ENCODE peak calls at places on chromosomes 5 and 9, in five cellular contexts. J is fibroblast of the aortic adventitia, P is uterus, H is Peyer's patch, Q is ovary. B is an unnamed sample.

GRCh38 chr9:99466104-99466503 is 244.0 kb downstream of the SEC61B start:
- DNase-seq in J (no peak), P (no peak), H (no peak), Q (no peak), B (no peak)

GRCh38 chr9:112328545-112328944 is 4.9 kb downstream of the PTBP3 start:
- DNase-seq in J (no peak), P (no peak), H (no peak), Q (no peak), B (no peak)

GRCh38 chr5:174324680-174325079 is 279.2 kb downstream of the NSG2 start:
- DNase-seq in J (peak; percentile 57), P (no peak), H (no peak), Q (no peak), B (no peak)

GRCh38 chr9:35906923-35907699 is 1.1 kb downstream of the HRCT1 start:
- DNase-seq in J (peak; percentile 91), P (peak; percentile 86), H (no peak), Q (peak; percentile 76), B (no peak)

GRCh38 chr9:82436480-82436879 is 447.9 kb downstream of the SPATA31D1 start:
- DNase-seq in J (no peak), P (no peak), H (no peak), Q (no peak), B (no peak)

GRCh38 chr5:43400082-43400481 is 12.1 kb downstream of the CCL28 start:
- DNase-seq in J (peak; percentile 54), P (no peak), H (no peak), Q (no peak), B (no peak)

GRCh38 chr5:81256766-81257165 is 23.6 kb downstream of the CKMT2 start:
- DNase-seq in J (no peak), P (no peak), H (no peak), Q (no peak), B (no peak)

GRCh38 chr9:133731876-133732321 is 6.3 kb downstream of the SARDH start:
- DNase-seq in J (peak; percentile 21), P (no peak), H (no peak), Q (no peak), B (no peak)

GRCh38 chr9:117521293-117521692 is 106.4 kb upstream of the ASTN2 start:
- DNase-seq in J (no peak), P (no peak), H (no peak), Q (no peak), B (no peak)

GRCh38 chr9:83182071-83182470 is 119.1 kb upstream of the RASEF start:
- DNase-seq in J (no peak), P (no peak), H (no peak), Q (no peak), B (no peak)

GRCh38 chr5:52799358-52799982 is 11.8 kb downstream of the ITGA1 start:
- DNase-seq in J (peak; percentile 89), P (peak; percentile 59), H (no peak), Q (peak; percentile 60), B (no peak)

GRCh38 chr5:176846335-176847140 is 36.2 kb downstream of the UNC5A start:
- DNase-seq in J (no peak), P (no peak), H (no peak), Q (no peak), B (no peak)

GRCh38 chr5:133119233-133119711 is 67.5 kb downstream of the HSPA4 start:
- DNase-seq in J (no peak), P (no peak), H (no peak), Q (no peak), B (no peak)

GRCh38 chr5:1730487-1730847 is 69.2 kb downstream of the MRPL36 start:
- DNase-seq in J (no peak), P (no peak), H (no peak), Q (no peak), B (no peak)

GRCh38 chr9:5799314-5799713 is 33.6 kb downstream of the ERMP1 start:
- DNase-seq in J (peak; percentile 67), P (no peak), H (no peak), Q (peak; percentile 24), B (no peak)

GRCh38 chr5:134077926-134078580 is 36.4 kb upstream of the TCF7 start:
- DNase-seq in J (no peak), P (no peak), H (peak; percentile 30), Q (no peak), B (no peak)

GRCh38 chr5:90264930-90265857 is 144.4 kb downstream of the CETN3 start:
- DNase-seq in J (peak; percentile 82), P (peak; percentile 68), H (peak; percentile 25), Q (peak; percentile 54), B (peak; percentile 55)

GRCh38 chr5:31193591-31194457 is at the start of gene CDH6:
- DNase-seq in J (peak; percentile 75), P (no peak), H (no peak), Q (no peak), B (no peak)

GRCh38 chr5:87169300-87169991 is 98.2 kb upstream of the RASA1 start:
- DNase-seq in J (peak; percentile 18), P (no peak), H (no peak), Q (no peak), B (no peak)

GRCh38 chr5:66306105-66306843 is 162.2 kb downstream of the SREK1 start:
- DNase-seq in J (peak; percentile 83), P (peak; percentile 52), H (no peak), Q (peak; percentile 61), B (no peak)

GRCh38 chr5:150132740-150133139 is 22.9 kb downstream of the PDGFRB start:
- DNase-seq in J (no peak), P (no peak), H (no peak), Q (no peak), B (no peak)

GRCh38 chr9:27792971-27793689 is 219.8 kb upstream of the C9orf72 start:
- DNase-seq in J (no peak), P (no peak), H (no peak), Q (no peak), B (no peak)

DNA sequence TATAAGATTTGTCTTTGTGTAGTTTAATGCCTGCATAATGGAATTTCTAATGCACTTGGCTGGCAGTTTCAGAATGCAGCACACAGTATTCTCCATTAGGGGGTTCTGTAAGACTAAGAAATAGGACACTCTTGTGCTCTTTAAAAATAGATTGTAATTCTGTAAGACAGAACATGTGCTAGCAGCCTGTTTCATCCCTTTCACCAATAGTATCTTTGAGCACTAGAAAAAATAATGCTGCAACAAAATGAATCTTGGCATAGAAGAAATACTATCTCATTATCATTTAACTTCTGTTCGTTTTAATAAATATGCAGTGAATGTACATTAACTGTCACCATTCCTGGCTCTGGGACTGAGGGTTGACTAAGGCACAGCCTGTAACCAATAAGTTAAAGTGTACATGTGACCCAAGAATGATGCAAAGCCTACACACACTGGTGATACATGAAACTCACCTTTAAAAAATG is 23.8 kb upstream of the ZNF622 start:
- DNase-seq in J (peak; percentile 77), P (no peak), H (no peak), Q (no peak), B (no peak)
- TF ChIP-seq CTCF in J (peak; percentile 77), P (peak; percentile 53), H (peak; percentile 36), Q (peak; percentile 68), B (peak; percentile 61)

GRCh38 chr5:9898319-9898718 is 268.2 kb upstream of the TAS2R1 start:
- DNase-seq in J (peak; percentile 55), P (no peak), H (no peak), Q (no peak), B (no peak)
- TF ChIP-seq CTCF in J (peak; percentile 60), P (no peak), H (no peak), Q (no peak), B (no peak)

GRCh38 chr5:125576823-125577222 is 830.4 kb upstream of the ZNF608 start:
- DNase-seq in J (peak; percentile 57), P (no peak), H (no peak), Q (no peak), B (no peak)

GRCh38 chr5:125578551-125578950 is 832.1 kb upstream of the ZNF608 start:
- DNase-seq in J (no peak), P (no peak), H (no peak), Q (no peak), B (no peak)

GRCh38 chr5:125575561-125576504 is 829.4 kb upstream of the ZNF608 start:
- DNase-seq in J (no peak), P (peak; percentile 23), H (no peak), Q (no peak), B (no peak)
- TF ChIP-seq CTCF in J (no peak), P (no peak), H (no peak), Q (no peak), B (no peak)

GRCh38 chr9:130682490-130683121 is 11.0 kb upstream of the EXOSC2 start:
- DNase-seq in J (peak; percentile 74), P (peak; percentile 66), H (peak; percentile 54), Q (peak; percentile 73), B (peak; percentile 59)
- TF ChIP-seq CTCF in J (peak; percentile 78), P (peak; percentile 82), H (peak; percentile 39), Q (peak; percentile 72), B (peak; percentile 95)

DNA sequence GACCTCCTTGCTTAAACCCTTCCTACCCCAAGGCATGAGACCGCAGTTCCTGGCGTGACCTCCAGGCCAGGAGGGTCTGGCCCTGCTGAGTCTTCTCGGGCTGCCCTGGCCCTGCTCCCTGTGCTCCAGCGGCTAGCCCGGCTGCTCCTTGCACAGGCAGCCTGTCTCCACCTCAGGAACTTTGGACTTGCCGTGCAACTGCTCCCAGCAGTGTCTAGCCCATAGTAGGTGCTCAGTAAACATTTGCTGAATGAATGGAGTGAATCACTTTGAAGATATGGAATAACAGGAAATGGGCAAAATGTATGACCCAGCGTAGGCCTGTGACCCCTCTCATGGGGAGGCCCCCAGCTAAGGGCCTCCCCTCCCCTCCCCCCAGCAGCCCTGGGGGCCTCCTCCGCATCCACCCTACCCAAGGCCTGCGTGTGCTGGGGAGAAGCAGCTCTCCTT is 127.1 kb downstream of the ZNF354C start:
- DNase-seq in J (no peak), P (no peak), H (no peak), Q (no peak), B (no peak)
- TF ChIP-seq CTCF in J (peak; percentile 47), P (no peak), H (no peak), Q (no peak), B (no peak)

GRCh38 chr9:107638922-107639321 is 149.4 kb upstream of the KLF4 start:
- DNase-seq in J (peak; percentile 90), P (peak; percentile 82), H (no peak), Q (peak; percentile 85), B (peak; percentile 90)

GRCh38 chr9:107638496-107638895 is 148.9 kb upstream of the KLF4 start:
- DNase-seq in J (no peak), P (no peak), H (no peak), Q (no peak), B (no peak)

GRCh38 chr9:107639426-107639825 is 149.9 kb upstream of the KLF4 start:
- DNase-seq in J (no peak), P (no peak), H (no peak), Q (no peak), B (no peak)

GRCh38 chr9:107636596-107637405 is 147.2 kb upstream of the KLF4 start:
- DNase-seq in J (peak; percentile 65), P (no peak), H (no peak), Q (no peak), B (no peak)

GRCh38 chr9:107637421-107638420 is 148.2 kb upstream of the KLF4 start:
- DNase-seq in J (peak; percentile 100), P (peak; percentile 99), H (peak; percentile 43), Q (peak; percentile 98), B (peak; percentile 91)
- TF ChIP-seq CTCF in J (peak; percentile 31), P (no peak), H (no peak), Q (peak; percentile 66), B (no peak)

GRCh38 chr5:151326276-151326675 is 21.1 kb downstream of the SLC36A2 start:
- DNase-seq in J (no peak), P (no peak), H (no peak), Q (no peak), B (no peak)

GRCh38 chr5:151328734-151329133 is 18.6 kb downstream of the SLC36A2 start:
- DNase-seq in J (no peak), P (no peak), H (no peak), Q (no peak), B (no peak)

GRCh38 chr5:151332857-151333256 is 14.5 kb downstream of the SLC36A2 start:
- DNase-seq in J (no peak), P (no peak), H (no peak), Q (no peak), B (no peak)

GRCh38 chr5:151327585-151327984 is 19.8 kb downstream of the SLC36A2 start:
- DNase-seq in J (no peak), P (no peak), H (no peak), Q (no peak), B (no peak)
- TF ChIP-seq CTCF in J (no peak), P (no peak), H (no peak), Q (no peak), B (no peak)

B was measured in CD14-positive monocyte.